ENCODE peak calls at places on chromosomes 13 and 19, in eight cellular contexts. Z, L, J, I, Q, M, C and N are unnamed samples.
A peak's percentile ranks its signal among the peaks of the same experiment; 100 is the strongest.

GRCh38 chr13:51222510-51223283 is 499 bp downstream of the FAM124A start:
- ATAC-seq in Q (peak; percentile 45), L (no peak), C (no peak), J (peak; percentile 57), Z (peak; percentile 24), I (peak; percentile 34), M (peak; percentile 46), N (peak; percentile 19)

GRCh38 chr19:17329061-17329767 is 5.4 kb downstream of the ANO8 start:
- ATAC-seq in J (no peak), I (no peak), L (no peak), M (no peak), Q (no peak), Z (no peak), C (no peak), N (no peak)

GRCh38 chr13:110400786-110401533 is 93.9 kb downstream of the COL4A2 start:
- ATAC-seq in Z (peak; percentile 62), M (peak; percentile 31), Q (no peak), J (no peak), I (no peak), L (no peak), C (no peak), N (no peak)

GRCh38 chr19:13132471-13133166 is 14.6 kb downstream of the NACC1 start:
- ATAC-seq in Z (no peak), I (no peak), M (no peak), Q (no peak), C (peak; percentile 17), J (no peak), L (no peak), N (no peak)

GRCh38 chr13:35649162-35649561 is 172.7 kb upstream of the MAB21L1 start:
- ATAC-seq in L (no peak), Q (no peak), Z (no peak), I (no peak), C (no peak), J (peak; percentile 20), M (no peak), N (no peak)

GRCh38 chr19:6458695-6459355 is 767 bp downstream of the SLC25A23 start:
- ATAC-seq in Z (peak; percentile 22), C (peak; percentile 10), I (no peak), M (no peak), L (peak; percentile 19), Q (no peak), J (no peak), N (no peak)

GRCh38 chr19:39913682-39914333 is 20.6 kb downstream of the FCGBP start:
- ATAC-seq in M (no peak), L (no peak), I (no peak), Q (no peak), J (no peak), Z (no peak), C (no peak), N (no peak)

GRCh38 chr13:48424212-48424611 is 11.3 kb upstream of the LPAR6 start:
- ATAC-seq in Q (peak; percentile 64), J (no peak), Z (no peak), M (no peak), I (no peak), L (no peak), C (no peak), N (no peak)

GRCh38 chr19:57552432-57552831 is 7.2 kb downstream of the ZNF550 start:
- ATAC-seq in J (no peak), M (no peak), C (no peak), Z (no peak), L (no peak), I (no peak), Q (no peak), N (no peak)

GRCh38 chr19:3084943-3085342 is 9.2 kb upstream of the GNA11 start:
- ATAC-seq in M (no peak), C (no peak), J (no peak), Z (no peak), Q (no peak), L (no peak), I (no peak), N (no peak)

DNA sequence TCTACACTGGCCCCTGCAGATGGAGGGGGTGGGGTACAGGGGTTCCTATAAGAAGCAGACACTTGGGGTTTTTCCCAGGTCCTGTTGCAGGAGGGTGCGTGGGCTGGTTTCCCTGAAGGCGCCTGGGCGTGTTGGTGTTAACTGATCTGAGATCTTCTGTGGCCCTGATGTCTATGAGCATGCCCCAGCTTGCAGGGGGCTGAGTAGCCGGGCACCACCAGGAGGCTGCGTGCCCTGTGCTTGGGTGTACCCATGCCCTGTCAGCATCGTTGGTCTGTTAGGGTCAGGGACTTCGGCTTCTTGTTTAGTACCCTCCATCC is 45.3 kb downstream of the CAPN12 start:
- ATAC-seq in J (no peak), C (no peak), M (no peak), Q (no peak), Z (peak; percentile 63), I (no peak), L (no peak), N (no peak)
- H3K4me1 ChIP-seq in J (peaks cover 61% of the 10 kb centered on the region), C (peaks cover 18% of the 10 kb centered on the region), M (peaks cover 59% of the 10 kb centered on the region), Q (peaks cover 15% of the 10 kb centered on the region), Z (peaks cover 34% of the 10 kb centered on the region), I (peaks cover 47% of the 10 kb centered on the region), L (no peaks in the 10 kb centered on the region), N (peaks cover 100% of the 10 kb centered on the region)

DNA sequence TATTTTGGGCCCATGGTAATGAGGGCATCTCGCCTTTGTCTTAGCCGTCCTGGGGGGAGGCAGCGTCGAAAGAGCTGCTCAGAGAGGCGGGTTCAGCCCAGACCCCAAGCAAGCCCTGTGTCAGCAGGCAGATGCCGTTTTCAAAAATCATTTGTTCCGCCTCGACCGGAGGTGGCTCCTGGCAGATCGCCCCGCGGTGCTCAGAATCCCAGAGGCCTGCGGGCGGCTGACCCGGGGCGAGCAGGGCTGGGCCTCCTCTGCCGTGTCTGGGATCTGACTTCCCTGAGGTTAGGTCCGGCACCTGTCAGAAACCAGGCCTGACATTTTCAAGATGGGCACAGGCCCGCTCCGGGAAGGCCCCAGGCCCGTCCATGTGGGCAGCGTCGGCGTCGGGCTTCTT is 36.1 kb downstream of the CRTC1 start:
- ATAC-seq in I (no peak), C (no peak), Q (no peak), M (no peak), Z (no peak), L (no peak), J (peak; percentile 33), N (peak; percentile 14)
- H3K27ac ChIP-seq in I (no peak overlapping the region), C (no peak overlapping the region), Q (no peak overlapping the region), M (no peak overlapping the region), Z (no peak overlapping the region), L (no peak overlapping the region), J (no peak overlapping the region), N (no peak overlapping the region)

DNA sequence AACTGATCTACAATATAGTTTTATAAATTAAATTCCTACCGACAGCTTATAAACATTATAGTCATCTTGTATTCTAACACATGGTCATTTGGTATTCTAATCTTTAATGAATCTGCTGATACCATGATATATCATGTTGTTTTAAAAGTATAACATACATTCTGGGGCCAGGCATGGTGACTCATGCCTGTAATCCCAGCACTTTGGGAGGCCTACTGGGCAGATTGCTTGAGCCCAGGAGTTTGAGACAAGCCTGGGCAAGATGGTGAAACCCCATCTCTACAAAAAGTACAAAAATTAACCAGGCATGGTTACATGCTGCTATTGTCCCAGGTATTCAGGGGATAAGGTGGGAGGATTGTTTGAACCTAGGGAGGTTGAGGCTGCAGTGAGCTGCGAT is 3.1 kb downstream of the ZNF383 start:
- ATAC-seq in Q (no peak), J (no peak), L (no peak), M (no peak), C (no peak), I (no peak), Z (no peak), N (no peak)
- H3K4me3 ChIP-seq in Q (no peak overlapping the region), J (no peak overlapping the region), L (no peak overlapping the region), M (no peak overlapping the region), C (no peak overlapping the region), I (no peak overlapping the region), Z (no peak overlapping the region), N (no peak overlapping the region)

GRCh38 chr13:46679369-46680180 is 117.4 kb downstream of the ESD start:
- ATAC-seq in Z (peak; percentile 91), J (peak; percentile 66), C (no peak), Q (no peak), L (peak; percentile 81), M (peak; percentile 73), I (peak; percentile 39), N (peak; percentile 79)
- H3K4me1 ChIP-seq in Z (peaks cover 37% of the 10 kb centered on the region), J (peaks cover 6% of the 10 kb centered on the region), C (no peaks in the 10 kb centered on the region), Q (peaks cover 8% of the 10 kb centered on the region), L (peaks cover 13% of the 10 kb centered on the region), M (peaks cover 4% of the 10 kb centered on the region), I (no peaks in the 10 kb centered on the region), N (peaks cover 13% of the 10 kb centered on the region)

GRCh38 chr13:113124211-113125025 is 1.8 kb downstream of the F10 start:
- ATAC-seq in C (no peak), Z (no peak), Q (no peak), I (no peak), L (no peak), M (no peak), J (no peak), N (no peak)

GRCh38 chr13:113123226-113124150 is 889 bp downstream of the F10 start:
- ATAC-seq in C (peak; percentile 59), M (no peak), Z (no peak), Q (no peak), L (no peak), I (no peak), J (no peak), N (no peak)

GRCh38 chr13:113121928-113122420 is 625 bp upstream of the F10 start:
- ATAC-seq in J (no peak), Z (no peak), M (no peak), L (no peak), C (no peak), I (no peak), Q (no peak), N (peak; percentile 18)

GRCh38 chr13:113121183-113121927 is 1.2 kb upstream of the F10 start:
- ATAC-seq in M (no peak), I (no peak), C (no peak), L (no peak), J (no peak), Q (no peak), Z (no peak), N (no peak)

GRCh38 chr13:113122571-113123225 is at the start of gene F10:
- ATAC-seq in Q (no peak), C (peak; percentile 89), L (peak; percentile 75), M (peak; percentile 33), I (no peak), Z (no peak), J (peak; percentile 74), N (peak; percentile 88)
- H3K27ac ChIP-seq in Q (no peak within 1 kb of the TSS), C (no peak within 1 kb of the TSS), L (peak within 1 kb of the TSS; percentile 26), M (peak within 1 kb of the TSS; percentile 35), I (no peak within 1 kb of the TSS), Z (no peak within 1 kb of the TSS), J (peak within 1 kb of the TSS; percentile 37), N (peak within 1 kb of the TSS; percentile 70)

DNA sequence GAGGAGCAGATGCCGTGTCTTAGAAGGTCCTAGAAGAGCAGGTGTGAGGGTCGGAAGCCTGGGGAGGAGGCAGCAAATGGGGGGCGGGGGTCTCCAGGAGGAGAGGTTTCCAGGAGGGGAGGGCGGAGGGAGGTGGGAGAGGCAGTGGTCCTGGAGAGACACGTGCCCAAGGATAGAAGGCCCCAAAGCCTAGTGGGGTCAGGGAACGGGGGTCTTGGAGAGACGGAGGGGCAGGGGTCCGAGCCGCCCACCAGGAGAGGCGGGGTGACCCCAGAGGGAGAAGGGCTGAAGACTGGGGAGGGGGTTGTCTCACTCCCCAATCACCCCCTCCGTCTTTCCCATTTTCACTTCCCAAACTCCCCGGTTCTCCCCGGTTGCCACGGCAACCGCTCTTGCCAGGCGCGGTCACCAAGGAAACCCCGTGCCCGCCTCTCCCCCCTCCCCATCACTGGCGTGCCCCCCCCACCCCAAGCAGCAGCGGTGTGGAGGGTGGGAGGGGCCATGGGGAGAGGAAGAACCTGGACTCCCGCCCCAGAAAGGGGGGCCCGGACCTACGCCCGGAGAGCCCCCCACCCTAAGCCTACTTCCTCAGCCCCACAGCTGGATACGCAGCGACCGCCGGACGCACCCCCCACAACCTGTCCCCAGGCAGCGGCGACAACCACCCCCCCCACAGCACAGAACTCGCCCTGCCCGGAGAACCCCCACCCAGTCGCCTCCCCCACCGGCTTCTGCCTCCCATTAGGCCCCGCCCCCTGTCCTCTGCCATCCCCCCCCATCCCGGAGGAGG is 988 bp downstream of the LRRC4B start:
- ATAC-seq in L (no peak), I (no peak), C (no peak), J (no peak), Q (no peak), M (no peak), Z (no peak), N (no peak)
- H3K4me3 ChIP-seq in L (no peak overlapping the region), I (no peak overlapping the region), C (peak overlapping the region; percentile 42), J (peak overlapping the region; percentile 29), Q (no peak overlapping the region), M (no peak overlapping the region), Z (no peak overlapping the region), N (no peak overlapping the region)